ENCODE peak calls at places on chromosomes 3 and 15, in eight cellular contexts. R is H9, A is pancreas, X is skeletal muscle cell, N is activated B cell treated with CpG ODN at 0.5 μM for 24 hours, C is iPS-NIHi11, P is mesendoderm, W is NCI-H1105 treated with DMSO at 0.1 percent for 48 hours. B is an unnamed sample.

GRCh38 chr3:36924748-36925521 is 19.9 kb downstream of the TRANK1 start:
- DNase-seq in R (no peak), A (no peak), X (no peak), N (no peak), C (no peak), P (no peak), W (no peak), B (no peak)

GRCh38 chr3:130968231-130968630 is 58.4 kb downstream of the ASTE1 start:
- DNase-seq in R (no peak), A (no peak), X (no peak), N (no peak), C (no peak), P (peak; percentile 44), W (no peak), B (no peak)

GRCh38 chr3:20575153-20575552 is 389.1 kb upstream of the SGO1 start:
- DNase-seq in R (no peak), A (no peak), X (peak; percentile 42), N (no peak), C (no peak), P (no peak), W (no peak), B (no peak)

GRCh38 chr15:61816856-61817255 is 243.4 kb downstream of the VPS13C start:
- DNase-seq in R (no peak), A (no peak), X (no peak), N (no peak), C (no peak), P (no peak), W (no peak), B (no peak)

GRCh38 chr3:156507285-156507684 is 47.6 kb downstream of the SSR3 start:
- DNase-seq in R (no peak), A (no peak), X (no peak), N (no peak), C (no peak), P (no peak), W (no peak), B (no peak)

GRCh38 chr3:194990454-194991337 is 280.3 kb downstream of the XXYLT1 start:
- DNase-seq in R (no peak), A (no peak), X (no peak), N (no peak), C (no peak), P (no peak), W (no peak), B (peak; percentile 23)

GRCh38 chr3:183386651-183387050 is 41.8 kb downstream of the MCF2L2 start:
- DNase-seq in R (no peak), A (no peak), X (no peak), N (no peak), C (no peak), P (no peak), W (no peak), B (no peak)

GRCh38 chr15:90512981-90513380 is 16.7 kb upstream of the CRTC3 start:
- DNase-seq in R (no peak), A (no peak), X (no peak), N (no peak), C (no peak), P (no peak), W (no peak), B (no peak)

GRCh38 chr15:47822066-47822465 is 104.8 kb downstream of the SEMA6D start:
- DNase-seq in R (no peak), A (no peak), X (no peak), N (no peak), C (no peak), P (no peak), W (no peak), B (no peak)